ENCODE peak calls at places on chromosomes 4 and X, in seven cellular contexts. Q is IMR-90, F is H9, U is mesenchymal stem cell, O is H1, W is trophoblast cell, V is neuronal stem cell. H is an unnamed sample.

GRCh38 chrX:103716967-103717366 is 6.3 kb downstream of the TMEM31 start:
- DNase-seq in Q (peak), F (no peak), U (peak), O (no peak), W (no peak), V (no peak), H (no peak)

GRCh38 chrX:56794404-56794803 is 65.4 kb downstream of the NBDY start:
- DNase-seq in Q (no peak), F (no peak), U (no peak), O (no peak), W (no peak), V (no peak), H (no peak)

GRCh38 chr4:7198440-7199128 is 6.2 kb downstream of the SORCS2 start:
- DNase-seq in Q (no peak), F (peak), U (no peak), O (no peak), W (no peak), V (no peak), H (no peak)

GRCh38 chr4:184506527-184507121 is 32.3 kb upstream of the IRF2 start:
- DNase-seq in Q (no peak), F (peak), U (peak), O (no peak), W (no peak), V (no peak), H (peak)

GRCh38 chr4:128519163-128519810 is 231.7 kb upstream of the PGRMC2 start:
- DNase-seq in Q (peak), F (no peak), U (no peak), O (no peak), W (no peak), V (no peak), H (no peak)

GRCh38 chr4:183960912-183961569 is 55.9 kb downstream of the STOX2 start:
- DNase-seq in Q (no peak), F (no peak), U (no peak), O (no peak), W (peak), V (no peak), H (peak)

GRCh38 chr4:93780080-93780479 is 48.5 kb upstream of the ATOH1 start:
- DNase-seq in Q (no peak), F (no peak), U (no peak), O (no peak), W (no peak), V (no peak), H (peak)

GRCh38 chrX:149898554-149898953 is 17.6 kb downstream of the MAGEA8 start:
- DNase-seq in Q (no peak), F (no peak), U (no peak), O (no peak), W (no peak), V (no peak), H (no peak)

GRCh38 chrX:20530319-20530979 is 263.7 kb upstream of the RPS6KA3 start:
- DNase-seq in Q (peak), F (peak), U (peak), O (no peak), W (peak), V (peak), H (peak)

GRCh38 chrX:1093112-1093511 is 119.3 kb downstream of the CRLF2 start:
- DNase-seq in Q (no peak), F (no peak), U (no peak), O (no peak), W (no peak), V (no peak), H (no peak)

GRCh38 chr4:6352031-6352763 is 82.5 kb downstream of the WFS1 start:
- DNase-seq in Q (no peak), F (no peak), U (no peak), O (no peak), W (no peak), V (no peak), H (no peak)

GRCh38 chrX:108025954-108026616 is 18.8 kb upstream of the VSIG1 start:
- DNase-seq in Q (no peak), F (no peak), U (no peak), O (no peak), W (no peak), V (no peak), H (no peak)

GRCh38 chr4:123325241-123325681 is 71.3 kb upstream of the SPRY1 start:
- DNase-seq in Q (no peak), F (no peak), U (no peak), O (no peak), W (no peak), V (no peak), H (peak)

GRCh38 chr4:74072739-74073138 is 26.3 kb downstream of the CXCL2 start:
- DNase-seq in Q (no peak), F (no peak), U (no peak), O (no peak), W (no peak), V (no peak), H (no peak)

GRCh38 chr4:4871267-4872147 is 12.0 kb downstream of the MSX1 start:
- DNase-seq in Q (no peak), F (no peak), U (no peak), O (no peak), W (no peak), V (peak), H (peak)

GRCh38 chrX:120697053-120697452 is 67.2 kb upstream of the C1GALT1C1 start:
- DNase-seq in Q (no peak), F (no peak), U (no peak), O (no peak), W (no peak), V (no peak), H (no peak)

GRCh38 chrX:40719731-40720130 is 15.6 kb downstream of the MED14 start:
- DNase-seq in Q (peak), F (no peak), U (no peak), O (no peak), W (no peak), V (no peak), H (no peak)
- H3K23ac ChIP-seq in Q (peak), F (no peak), U (no peak), O (no peak), W (no peak), V (no peak), H (no peak)

DNA sequence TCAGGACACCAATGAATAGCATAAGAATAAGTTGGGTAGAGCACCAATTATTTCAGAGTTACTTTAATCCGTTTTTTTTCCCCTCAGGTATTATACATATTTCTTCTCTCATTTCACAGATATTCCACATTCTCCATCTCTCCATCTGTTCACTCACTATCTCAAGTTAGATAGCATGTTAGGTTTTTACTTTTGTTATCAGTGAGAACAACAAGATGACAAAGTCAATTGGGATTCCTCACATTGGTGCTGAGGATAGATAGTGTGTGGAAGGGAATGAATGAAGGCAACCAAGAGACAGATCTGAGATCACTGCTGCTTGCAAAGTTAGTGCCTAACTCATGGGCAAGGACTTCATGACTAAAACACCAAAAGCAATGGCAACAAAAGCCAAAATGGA is 112.0 kb upstream of the ETNPPL start:
- DNase-seq in Q (no peak), F (no peak), U (no peak), O (no peak), W (no peak), V (no peak), H (peak)
- H3K18ac ChIP-seq in Q (no peak), F (no peak), U (no peak), O (no peak), W (no peak), V (no peak), H (no peak)

GRCh38 chr4:26964512-26964911 is 103.9 kb downstream of the STIM2 start:
- DNase-seq in Q (no peak), F (no peak), U (no peak), O (no peak), W (no peak), V (no peak), H (no peak)
- H3K4me2 ChIP-seq in Q (no peak), F (no peak), U (no peak), O (no peak), W (no peak), V (no peak), H (no peak)

DNA sequence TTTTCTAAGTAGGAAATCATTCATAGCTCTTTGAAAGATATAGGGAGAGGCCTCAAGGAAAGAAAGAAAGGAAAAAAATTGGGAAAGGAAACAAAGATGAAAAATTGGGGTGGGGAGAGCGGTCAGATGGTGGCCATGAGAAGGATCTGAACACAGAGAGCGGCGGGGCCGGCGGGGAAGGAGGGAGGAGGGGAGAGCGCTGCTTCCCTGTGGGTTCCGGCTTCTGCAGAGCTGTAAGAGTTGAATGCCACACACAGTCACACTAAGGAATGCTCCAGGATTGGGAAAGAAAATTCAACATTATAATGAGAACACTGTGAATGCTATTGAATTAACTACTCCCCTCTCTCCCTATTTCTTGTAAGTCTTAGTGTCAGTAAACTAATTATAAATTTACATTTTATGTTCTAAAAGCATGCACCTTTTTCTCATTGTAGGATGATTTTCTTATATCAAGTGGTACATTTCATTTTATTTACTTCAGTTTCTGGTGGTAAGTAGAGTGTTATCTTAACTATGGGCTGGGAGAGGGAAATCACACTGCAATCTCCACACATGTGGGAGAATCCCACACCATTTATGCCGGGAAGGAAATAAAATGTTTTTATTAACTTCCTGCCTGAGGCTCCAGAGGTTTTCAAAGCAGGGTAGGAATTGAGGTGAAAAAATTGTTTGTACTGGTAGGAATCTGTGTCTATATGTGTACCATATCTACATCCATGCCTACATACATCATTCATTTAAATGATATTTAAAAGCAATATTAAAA is 894 bp downstream of the F11 start:
- DNase-seq in Q (peak), F (peak), U (peak), O (no peak), W (no peak), V (peak), H (peak)
- H3K23ac ChIP-seq in Q (no peak), F (no peak), U (no peak), O (no peak), W (no peak), V (no peak), H (no peak)

GRCh38 chrX:106168107-106168506 is at the start of gene PWWP3B:
- DNase-seq in Q (no peak), F (peak), U (peak), O (peak), W (peak), V (peak), H (peak)

GRCh38 chrX:106171293-106171692 is 3.2 kb downstream of the PWWP3B start:
- DNase-seq in Q (no peak), F (no peak), U (no peak), O (no peak), W (peak), V (no peak), H (no peak)

GRCh38 chrX:106170318-106170717 is 2.2 kb downstream of the PWWP3B start:
- DNase-seq in Q (no peak), F (no peak), U (peak), O (no peak), W (no peak), V (no peak), H (peak)
- H3K18ac ChIP-seq in Q (no peak), F (no peak), U (no peak), O (no peak), W (no peak), V (no peak), H (no peak)

DNA sequence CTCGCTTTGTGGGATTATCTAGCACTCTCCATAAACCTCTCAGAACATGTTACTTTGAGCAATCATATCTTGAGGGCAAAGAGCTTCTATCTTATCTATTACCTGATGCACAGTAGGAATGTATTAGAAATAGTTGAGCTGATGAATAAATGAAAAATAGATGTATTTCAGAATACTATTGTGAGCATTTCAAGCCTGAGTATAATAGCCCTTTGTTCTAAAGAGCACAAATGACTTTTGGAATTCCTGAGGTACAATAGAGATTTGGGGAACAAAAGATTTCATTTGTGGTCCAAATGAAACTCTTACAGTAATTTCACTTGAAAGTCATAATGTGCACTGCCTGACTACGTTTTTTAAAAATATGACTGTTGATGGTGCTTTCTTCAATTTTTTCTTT is 159.5 kb downstream of the UGT8 start:
- DNase-seq in Q (no peak), F (no peak), U (no peak), O (no peak), W (no peak), V (peak), H (no peak)
- H3K4me2 ChIP-seq in Q (no peak), F (no peak), U (no peak), O (no peak), W (no peak), V (no peak), H (no peak)

GRCh38 chrX:14209034-14209433 is 179.3 kb upstream of the GEMIN8 start:
- DNase-seq in Q (no peak), F (no peak), U (no peak), O (no peak), W (no peak), V (no peak), H (no peak)
- H3K23ac ChIP-seq in Q (no peak), F (no peak), U (no peak), O (no peak), W (no peak), V (no peak), H (no peak)

GRCh38 chrX:53704294-53704693 is 17.8 kb upstream of the HUWE1 start:
- DNase-seq in Q (no peak), F (no peak), U (no peak), O (no peak), W (no peak), V (no peak), H (no peak)
- H3K18ac ChIP-seq in Q (no peak), F (no peak), U (no peak), O (no peak), W (no peak), V (no peak), H (no peak)

DNA sequence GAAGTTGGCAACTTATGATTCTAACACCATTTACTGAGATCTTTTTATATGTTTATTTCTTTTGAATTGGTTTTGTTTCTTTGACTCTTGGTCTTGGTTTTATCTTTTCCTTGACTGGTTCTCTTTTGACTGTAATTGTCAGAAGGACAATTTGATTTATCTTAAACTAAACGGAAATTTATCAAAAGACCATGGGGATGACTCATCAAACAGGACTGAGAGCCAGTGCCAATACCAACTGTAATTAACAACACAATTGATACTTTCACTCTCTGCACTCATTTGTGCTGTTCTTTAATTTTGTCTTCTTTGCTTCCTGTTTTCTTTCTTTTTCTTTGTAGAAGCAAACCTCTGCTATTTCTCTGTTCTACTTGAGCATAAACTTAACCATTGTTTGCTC is 776.8 kb downstream of the CCSER1 start:
- DNase-seq in Q (no peak), F (no peak), U (no peak), O (no peak), W (no peak), V (no peak), H (peak)
- H3K4me2 ChIP-seq in Q (no peak), F (no peak), U (no peak), O (no peak), W (no peak), V (no peak), H (no peak)

H was measured in mesendoderm.